ENCODE peak calls at places on chromosome 11, in eight cellular contexts. F is kidney; P is effector memory CD4-positive, alpha-beta T cell; Z is tibial artery; I is PC-3; S is ascending aorta; R is CD8-positive, alpha-beta T cell; G is colonic mucosa. H is an unnamed sample.
A peak's percentile ranks its signal among the peaks of the same experiment; 100 is the strongest.

GRCh38 chr11:86243377-86243776 is 1.2 kb upstream of the EED start:
- DNase-seq in F (no peak), P (no peak), Z (no peak), I (no peak), S (no peak), R (no peak), G (no peak), H (no peak)

GRCh38 chr11:85752890-85753581 is 57.9 kb downstream of the SYTL2 start:
- DNase-seq in F (peak; percentile 74), P (peak; percentile 88), Z (no peak), I (no peak), S (peak; percentile 34), R (peak; percentile 73), G (peak; percentile 45), H (peak; percentile 62)

GRCh38 chr11:66684635-66685034 is 6.9 kb upstream of the RBM4B start:
- DNase-seq in F (no peak), P (no peak), Z (no peak), I (no peak), S (no peak), R (no peak), G (no peak), H (no peak)

GRCh38 chr11:110434952-110435779 is 5.4 kb downstream of the FDX1 start:
- DNase-seq in F (no peak), P (no peak), Z (no peak), I (peak; percentile 70), S (no peak), R (no peak), G (peak; percentile 23), H (peak; percentile 20)

GRCh38 chr11:71949034-71949433 is 20.2 kb downstream of the RNF121 start:
- DNase-seq in F (no peak), P (no peak), Z (no peak), I (no peak), S (no peak), R (no peak), G (no peak), H (no peak)

GRCh38 chr11:67271548-67272284 is 5.4 kb downstream of the GRK2 start:
- DNase-seq in F (peak; percentile 77), P (peak; percentile 65), Z (peak; percentile 45), I (no peak), S (peak; percentile 26), R (no peak), G (no peak), H (peak; percentile 22)

GRCh38 chr11:68461284-68461861 is 821 bp downstream of the PPP6R3 start:
- DNase-seq in F (no peak), P (no peak), Z (no peak), I (peak; percentile 47), S (no peak), R (no peak), G (peak; percentile 48), H (no peak)

GRCh38 chr11:13105237-13105844 is 96.2 kb downstream of the RASSF10 start:
- DNase-seq in F (no peak), P (no peak), Z (peak; percentile 25), I (no peak), S (no peak), R (no peak), G (peak; percentile 68), H (peak; percentile 22)

GRCh38 chr11:62062223-62062861 is 61.5 kb upstream of the INCENP start:
- DNase-seq in F (no peak), P (no peak), Z (no peak), I (no peak), S (no peak), R (no peak), G (no peak), H (no peak)

GRCh38 chr11:130092661-130093060 is 23.0 kb downstream of the APLP2 start:
- DNase-seq in F (no peak), P (no peak), Z (no peak), I (no peak), S (no peak), R (no peak), G (no peak), H (no peak)

GRCh38 chr11:114738954-114739353 is 60.6 kb downstream of the NXPE2 start:
- DNase-seq in F (no peak), P (no peak), Z (no peak), I (peak; percentile 71), S (no peak), R (no peak), G (peak; percentile 61), H (peak; percentile 68)

GRCh38 chr11:25587496-25587895 is 744.4 kb upstream of the ANO3 start:
- DNase-seq in F (no peak), P (no peak), Z (no peak), I (no peak), S (no peak), R (no peak), G (no peak), H (no peak)

GRCh38 chr11:16863382-16863781 is 124.9 kb downstream of the C11orf58 start:
- DNase-seq in F (no peak), P (no peak), Z (no peak), I (no peak), S (no peak), R (no peak), G (no peak), H (no peak)

GRCh38 chr11:61264795-61265194 is 23.8 kb downstream of the PGA5 start:
- DNase-seq in F (no peak), P (no peak), Z (no peak), I (no peak), S (no peak), R (no peak), G (no peak), H (no peak)

GRCh38 chr11:39589391-39589790 is 1870.1 kb downstream of the LRRC4C start:
- DNase-seq in F (no peak), P (no peak), Z (no peak), I (no peak), S (no peak), R (no peak), G (no peak), H (no peak)

GRCh38 chr11:130162733-130163132 is 3.2 kb downstream of the ST14 start:
- DNase-seq in F (no peak), P (no peak), Z (no peak), I (no peak), S (no peak), R (no peak), G (peak; percentile 51), H (peak; percentile 68)

GRCh38 chr11:9527481-9528140 is 45.9 kb upstream of the WEE1 start:
- DNase-seq in F (no peak), P (no peak), Z (peak; percentile 33), I (peak; percentile 74), S (no peak), R (no peak), G (peak; percentile 42), H (no peak)

GRCh38 chr11:24592342-24592741 is 95.5 kb downstream of the LUZP2 start:
- DNase-seq in F (no peak), P (no peak), Z (no peak), I (peak; percentile 22), S (no peak), R (no peak), G (no peak), H (no peak)

GRCh38 chr11:29293825-29294224 is 723.0 kb downstream of the KCNA4 start:
- DNase-seq in F (no peak), P (no peak), Z (no peak), I (peak; percentile 84), S (no peak), R (no peak), G (no peak), H (no peak)

DNA sequence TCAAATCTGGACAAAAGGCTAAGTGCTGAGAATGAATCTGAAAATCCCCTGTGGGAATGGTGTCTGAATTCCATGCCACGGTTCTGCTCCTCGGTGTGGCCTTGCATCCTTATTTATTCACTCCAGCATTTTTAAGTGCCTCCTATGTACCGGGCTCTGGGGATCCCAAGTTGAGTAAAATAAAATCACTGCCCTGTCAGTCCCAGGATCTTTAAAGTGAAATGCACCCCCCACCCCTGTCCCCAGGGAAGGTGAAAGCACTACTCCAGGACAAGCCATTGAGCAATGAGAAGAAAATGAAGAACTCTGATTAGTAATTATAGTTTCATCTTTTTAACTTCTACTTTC is 3.3 kb downstream of the LGR4 start:
- DNase-seq in F (no peak), P (no peak), Z (no peak), I (no peak), S (no peak), R (no peak), G (no peak), H (no peak)
- H3K4me1 ChIP-seq in F (peaks cover 8% of the 10 kb centered on the region), P (peaks cover 2% of the 10 kb centered on the region), Z (peaks cover 44% of the 10 kb centered on the region), I (peaks cover 58% of the 10 kb centered on the region), S (peaks cover 23% of the 10 kb centered on the region), R (peaks cover 8% of the 10 kb centered on the region), G (no peaks in the 10 kb centered on the region), H (no peaks in the 10 kb centered on the region)

DNA sequence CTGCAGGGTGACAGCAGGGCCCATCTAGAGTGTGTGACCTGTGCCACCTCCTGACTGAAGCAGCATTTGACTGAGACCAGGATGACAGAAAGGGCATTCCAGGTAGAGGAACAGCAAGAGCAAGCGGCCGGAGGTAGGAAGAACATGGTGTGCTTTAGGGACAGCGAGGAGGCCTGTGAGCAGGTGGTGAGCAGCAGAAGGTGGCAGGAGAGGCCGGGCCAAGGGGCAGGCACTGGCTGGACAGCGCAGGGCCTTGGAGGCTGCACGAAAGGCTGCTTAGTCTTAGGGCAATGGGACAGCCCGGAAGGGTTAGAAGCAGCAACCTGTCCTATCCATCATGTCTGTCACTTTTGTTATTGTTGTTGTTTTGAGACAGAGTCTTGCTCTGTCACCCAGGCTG is 17.6 kb upstream of the LRRC32 start:
- DNase-seq in F (no peak), P (no peak), Z (no peak), I (no peak), S (no peak), R (no peak), G (no peak), H (no peak)
- H3K4me1 ChIP-seq in F (no peaks in the 10 kb centered on the region), P (no peaks in the 10 kb centered on the region), Z (no peaks in the 10 kb centered on the region), I (no peaks in the 10 kb centered on the region), S (no peaks in the 10 kb centered on the region), R (peaks cover 17% of the 10 kb centered on the region), G (no peaks in the 10 kb centered on the region), H (no peaks in the 10 kb centered on the region)

GRCh38 chr11:122275513-122275912 is 159.5 kb upstream of the BLID start:
- DNase-seq in F (no peak), P (no peak), Z (no peak), I (no peak), S (no peak), R (no peak), G (no peak), H (no peak)

GRCh38 chr11:122267602-122268001 is 151.6 kb upstream of the BLID start:
- DNase-seq in F (no peak), P (no peak), Z (no peak), I (peak; percentile 71), S (no peak), R (no peak), G (no peak), H (no peak)

GRCh38 chr11:122271747-122272146 is 155.7 kb upstream of the BLID start:
- DNase-seq in F (no peak), P (no peak), Z (no peak), I (no peak), S (no peak), R (no peak), G (no peak), H (no peak)

GRCh38 chr11:122268601-122269130 is 152.7 kb upstream of the BLID start:
- DNase-seq in F (no peak), P (no peak), Z (no peak), I (peak; percentile 52), S (no peak), R (no peak), G (no peak), H (no peak)

GRCh38 chr11:122271167-122271566 is 155.2 kb upstream of the BLID start:
- DNase-seq in F (no peak), P (no peak), Z (no peak), I (no peak), S (no peak), R (no peak), G (no peak), H (no peak)
- H3K4me1 ChIP-seq in F (peaks cover 6% of the 10 kb centered on the region), P (no peaks in the 10 kb centered on the region), Z (no peaks in the 10 kb centered on the region), I (peaks cover 8% of the 10 kb centered on the region), S (peaks cover 14% of the 10 kb centered on the region), R (no peaks in the 10 kb centered on the region), G (no peaks in the 10 kb centered on the region), H (no peaks in the 10 kb centered on the region)

GRCh38 chr11:108235192-108235591 is 12.3 kb downstream of the ATM start:
- DNase-seq in F (no peak), P (no peak), Z (no peak), I (no peak), S (no peak), R (no peak), G (no peak), H (no peak)
- H3K4me1 ChIP-seq in F (peaks cover 2% of the 10 kb centered on the region), P (peaks cover 50% of the 10 kb centered on the region), Z (no peaks in the 10 kb centered on the region), I (no peaks in the 10 kb centered on the region), S (no peaks in the 10 kb centered on the region), R (peaks cover 97% of the 10 kb centered on the region), G (no peaks in the 10 kb centered on the region), H (no peaks in the 10 kb centered on the region)

H was measured in transverse colon.